ENCODE peak calls at places on chromosomes 4 and X, in seven cellular contexts. I, S, L, P, F, H and K are unnamed samples.

GRCh38 chr4:93617596-93617995 is 211.0 kb upstream of the ATOH1 start:
- DNase-seq in I (no peak), S (no peak), L (no peak), P (no peak), F (no peak), H (no peak), K (no peak)

GRCh38 chr4:52028970-52029369 is 8.8 kb upstream of the LRRC66 start:
- DNase-seq in I (no peak), S (no peak), L (peak; percentile 54), P (no peak), F (no peak), H (no peak), K (no peak)

GRCh38 chrX:1361275-1361674 is 24.7 kb downstream of the IL3RA start:
- DNase-seq in I (no peak), S (no peak), L (peak; percentile 43), P (no peak), F (no peak), H (no peak), K (no peak)

GRCh38 chr4:150363721-150364688 is 217.9 kb upstream of the MAB21L2 start:
- DNase-seq in I (no peak), S (no peak), L (no peak), P (no peak), F (no peak), H (no peak), K (no peak)

GRCh38 chr4:42398448-42399355 is 1.4 kb downstream of the SHISA3 start:
- DNase-seq in I (no peak), S (no peak), L (no peak), P (no peak), F (no peak), H (no peak), K (peak; percentile 48)

GRCh38 chr4:38678078-38678477 is 14.1 kb downstream of the KLF3 start:
- DNase-seq in I (no peak), S (no peak), L (peak; percentile 95), P (no peak), F (no peak), H (no peak), K (no peak)

GRCh38 chr4:113849771-113850170 is 88.2 kb upstream of the CAMK2D start:
- DNase-seq in I (peak; percentile 31), S (no peak), L (no peak), P (peak; percentile 16), F (no peak), H (no peak), K (peak; percentile 42)

GRCh38 chr4:144171697-144172096 is 31.2 kb upstream of the GYPA start:
- DNase-seq in I (no peak), S (no peak), L (no peak), P (no peak), F (no peak), H (no peak), K (no peak)

GRCh38 chrX:45422216-45422925 is 221.7 kb upstream of the DIPK2B start:
- DNase-seq in I (no peak), S (no peak), L (peak; percentile 41), P (no peak), F (no peak), H (no peak), K (no peak)

GRCh38 chrX:118965395-118965794 is 9.0 kb upstream of the LONRF3 start:
- DNase-seq in I (no peak), S (no peak), L (no peak), P (no peak), F (no peak), H (no peak), K (no peak)

GRCh38 chrX:154411322-154411980 is at the start of gene TAFAZZIN:
- DNase-seq in I (peak; percentile 63), S (peak; percentile 78), L (peak; percentile 64), P (peak; percentile 46), F (peak; percentile 80), H (peak; percentile 73), K (peak; percentile 85)

GRCh38 chr4:186981161-186981560 is 257.5 kb upstream of the FAT1 start:
- DNase-seq in I (no peak), S (no peak), L (no peak), P (no peak), F (no peak), H (no peak), K (no peak)

GRCh38 chr4:11111876-11112275 is 316.8 kb downstream of the HS3ST1 start:
- DNase-seq in I (no peak), S (no peak), L (no peak), P (no peak), F (no peak), H (no peak), K (no peak)

GRCh38 chr4:144659493-144659892 is 13.5 kb downstream of the HHIP start:
- DNase-seq in I (no peak), S (no peak), L (no peak), P (no peak), F (no peak), H (no peak), K (no peak)

GRCh38 chr4:137226900-137227299 is 305.4 kb downstream of the PCDH18 start:
- DNase-seq in I (no peak), S (no peak), L (peak; percentile 8), P (no peak), F (no peak), H (no peak), K (no peak)

GRCh38 chrX:17836830-17837229 is 24.3 kb downstream of the RAI2 start:
- DNase-seq in I (no peak), S (no peak), L (no peak), P (no peak), F (no peak), H (no peak), K (no peak)

GRCh38 chr4:3860913-3861636 is 94.9 kb downstream of the ADRA2C start:
- DNase-seq in I (no peak), S (no peak), L (no peak), P (no peak), F (no peak), H (no peak), K (peak; percentile 34)

GRCh38 chr4:166169111-166169510 is 296.1 kb downstream of the TLL1 start:
- DNase-seq in I (no peak), S (no peak), L (peak; percentile 37), P (peak; percentile 25), F (peak; percentile 4), H (no peak), K (no peak)

GRCh38 chrX:46551494-46552128 is 6.4 kb upstream of the ZNF674 start:
- DNase-seq in I (no peak), S (no peak), L (peak; percentile 72), P (no peak), F (no peak), H (no peak), K (no peak)

GRCh38 chr4:25799522-25799921 is 63.3 kb downstream of the SEL1L3 start:
- DNase-seq in I (no peak), S (no peak), L (no peak), P (no peak), F (no peak), H (no peak), K (no peak)

GRCh38 chr4:139764192-139764591 is 98.6 kb downstream of the MGST2 start:
- DNase-seq in I (no peak), S (no peak), L (no peak), P (no peak), F (no peak), H (peak; percentile 39), K (no peak)

DNA sequence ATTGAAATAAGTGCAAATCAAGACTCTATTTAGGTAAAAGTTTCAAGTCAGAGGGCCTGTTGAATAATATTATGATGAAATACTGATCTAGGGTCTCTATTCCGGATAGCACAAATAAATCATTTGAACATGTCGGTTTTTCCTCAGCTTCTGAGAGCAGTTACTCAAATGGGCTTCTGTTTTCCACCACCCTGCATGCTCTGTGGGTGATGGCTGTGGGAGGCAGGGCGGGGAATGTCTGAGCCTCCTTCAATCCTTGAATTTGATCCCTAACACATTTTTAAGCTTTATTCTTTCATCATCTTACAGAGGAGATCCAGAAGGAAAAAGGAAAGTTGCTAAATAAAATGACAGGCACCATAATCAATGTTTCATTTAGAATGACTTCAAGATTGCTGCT is 8.5 kb downstream of the UNC5C start:
- DNase-seq in I (no peak), S (no peak), L (peak; percentile 76), P (no peak), F (no peak), H (no peak), K (no peak)
- H3K4me3 ChIP-seq in I (no peak overlapping the region), S (no peak overlapping the region), L (no peak overlapping the region), P (peak overlapping the region; percentile 21), F (no peak overlapping the region), H (no peak overlapping the region), K (peak overlapping the region; percentile 26)

GRCh38 chrX:109987884-109988283 is 15.0 kb upstream of the TMEM164 start:
- DNase-seq in I (no peak), S (no peak), L (no peak), P (no peak), F (no peak), H (no peak), K (no peak)
- H3K27me3 ChIP-seq in I (no peaks in the 10 kb centered on the region), S (no peaks in the 10 kb centered on the region), L (no peaks in the 10 kb centered on the region), P (peaks cover 10% of the 10 kb centered on the region), F (no peaks in the 10 kb centered on the region), H (no peaks in the 10 kb centered on the region), K (no peaks in the 10 kb centered on the region)

DNA sequence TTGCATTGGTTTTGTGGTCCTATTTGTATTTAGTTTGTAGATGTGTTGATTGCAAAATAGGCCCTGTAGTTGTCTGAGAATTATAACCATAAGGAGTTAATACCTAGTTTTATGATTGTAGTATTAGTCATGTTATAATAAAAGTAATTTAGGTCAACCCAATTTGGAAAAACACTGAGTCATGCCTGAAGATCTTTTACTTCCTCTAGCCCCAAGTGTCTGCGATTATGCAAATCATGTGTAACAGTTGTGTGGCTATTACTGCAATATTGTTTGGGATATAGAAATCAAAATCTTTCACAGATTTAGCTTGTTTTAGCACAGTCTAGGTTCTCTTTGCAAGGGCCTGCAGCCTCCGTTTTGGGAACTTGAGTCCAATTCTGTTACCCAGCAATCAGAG is 12.6 kb downstream of the SRD5A3 start:
- DNase-seq in I (no peak), S (no peak), L (peak; percentile 65), P (no peak), F (no peak), H (no peak), K (no peak)
- H3K27ac ChIP-seq in I (no peak overlapping the region), S (no peak overlapping the region), L (peak overlapping the region; percentile 61), P (peak overlapping the region; percentile 60), F (peak overlapping the region; percentile 85), H (peak overlapping the region; percentile 73), K (peak overlapping the region; percentile 85)

GRCh38 chr4:132344924-132345828 is 803.9 kb upstream of the PCDH10 start:
- DNase-seq in I (no peak), S (no peak), L (no peak), P (no peak), F (peak; percentile 81), H (no peak), K (peak; percentile 36)
- H3K4me3 ChIP-seq in I (no peak overlapping the region), S (no peak overlapping the region), L (no peak overlapping the region), P (no peak overlapping the region), F (peak overlapping the region; percentile 80), H (no peak overlapping the region), K (no peak overlapping the region)